ENCODE peak calls at places on chromosome 19, in seven cellular contexts. Y is lower leg skin; M is RWPE1; E is adrenal gland; O is heart right ventricle; S is AG04450; K is CD8-positive, alpha-beta T cell. D is an unnamed sample.
A peak's percentile ranks its signal among the peaks of the same experiment; 100 is the strongest.

GRCh38 chr19:40302224-40303011 is 17.3 kb upstream of the AKT2 start:
- DNase-seq in Y (no peak), E (no peak), K (no peak), M (peak; percentile 23), O (no peak), S (no peak), D (no peak)

GRCh38 chr19:13764101-13764807 is at the start of gene MRI1:
- DNase-seq in O (peak; percentile 83), M (peak; percentile 81), E (peak; percentile 75), Y (peak; percentile 96), S (no peak), K (peak; percentile 36), D (peak; percentile 56)

GRCh38 chr19:49689133-49690072 is at the start of gene ADM5:
- DNase-seq in S (no peak), O (no peak), K (no peak), M (no peak), Y (peak; percentile 91), E (peak; percentile 56), D (no peak)

GRCh38 chr19:43470288-43470687 is 4.9 kb upstream of the LYPD3 start:
- DNase-seq in M (no peak), S (peak; percentile 24), O (no peak), Y (no peak), K (peak; percentile 40), E (no peak), D (no peak)

GRCh38 chr19:41371541-41371940 is 4.8 kb upstream of the TMEM91 start:
- DNase-seq in S (no peak), E (no peak), Y (no peak), O (no peak), K (no peak), M (no peak), D (no peak)

GRCh38 chr19:41192574-41193419 is at the start of gene CYP2S1:
- DNase-seq in E (no peak), M (peak; percentile 59), O (no peak), S (no peak), Y (no peak), K (no peak), D (no peak)

GRCh38 chr19:3108775-3109174 is 14.6 kb downstream of the GNA11 start:
- DNase-seq in M (no peak), K (peak; percentile 60), E (peak; percentile 63), Y (no peak), S (peak; percentile 18), O (peak; percentile 53), D (no peak)

GRCh38 chr19:28130066-28130511 is 1082.9 kb downstream of the UQCRFS1 start:
- DNase-seq in O (no peak), Y (peak; percentile 53), M (no peak), E (no peak), S (no peak), K (no peak), D (no peak)

GRCh38 chr19:37987356-37988332 is 80.6 kb downstream of the SIPA1L3 start:
- DNase-seq in K (no peak), Y (no peak), O (no peak), E (no peak), M (no peak), S (no peak), D (no peak)

GRCh38 chr19:13053761-13054604 is 48.7 kb downstream of the LYL1 start:
- DNase-seq in Y (peak; percentile 97), S (peak; percentile 92), E (peak; percentile 62), O (peak; percentile 95), K (no peak), M (peak; percentile 83), D (no peak)

DNA sequence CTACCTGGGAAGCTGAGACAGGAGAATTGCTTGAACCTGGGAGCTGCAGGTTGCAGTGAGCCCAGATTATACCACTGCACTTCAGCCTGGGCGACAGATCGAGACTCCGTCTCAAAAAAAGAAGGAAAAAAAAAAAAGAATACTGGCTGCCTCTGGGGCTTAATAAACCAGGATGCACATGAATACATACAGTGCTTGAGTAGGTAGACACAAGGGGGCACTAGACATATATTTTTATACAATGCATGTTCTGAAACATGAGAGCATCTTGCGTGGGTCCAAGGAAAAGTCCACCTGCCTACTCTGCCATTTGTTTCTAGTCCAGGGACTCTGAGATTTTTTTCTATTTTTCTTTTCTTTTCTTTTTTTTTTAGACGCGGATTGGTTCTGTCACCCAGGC is 31.2 kb downstream of the KEAP1 start:
- DNase-seq in E (no peak), O (no peak), Y (no peak), M (no peak), K (no peak), S (no peak), D (no peak)
- TF ChIP-seq CTCF in E (no peak), O (peak; percentile 45), Y (no peak), M (peak; percentile 42), K (peak; percentile 29), S (peak; percentile 56), D (peak; percentile 39)

DNA sequence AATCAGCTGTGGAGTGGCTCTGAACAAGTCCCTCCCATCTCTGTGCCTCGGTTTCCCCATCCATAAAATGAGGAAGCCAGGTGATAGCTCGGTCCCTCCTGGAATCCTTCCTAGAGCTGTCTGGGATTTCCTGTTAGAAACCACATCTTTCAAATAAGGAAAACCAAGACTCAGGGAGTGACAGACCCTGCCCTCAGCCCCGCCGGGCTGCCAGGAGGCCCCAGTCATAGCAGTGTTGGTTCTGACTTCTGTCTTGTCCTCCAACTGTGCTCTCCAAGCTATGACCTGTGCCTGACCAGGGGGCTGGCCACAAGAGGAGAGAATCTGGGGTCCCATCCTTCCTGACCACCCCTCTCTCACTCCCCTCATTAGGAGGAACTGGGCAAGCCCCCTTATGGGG is 1.1 kb upstream of the SHD start:
- DNase-seq in O (no peak), K (no peak), S (no peak), Y (no peak), M (no peak), E (no peak), D (no peak)
- TF ChIP-seq CTCF in O (no peak), K (no peak), S (no peak), Y (no peak), M (no peak), E (no peak), D (no peak)

GRCh38 chr19:6736917-6737283 is 480 bp downstream of the GPR108 start:
- DNase-seq in Y (no peak), S (no peak), E (peak; percentile 51), K (no peak), M (no peak), O (no peak), D (no peak)
- TF ChIP-seq CTCF in Y (no peak), S (no peak), E (no peak), K (no peak), M (peak; percentile 18), O (peak; percentile 12), D (peak; percentile 49)

GRCh38 chr19:29367701-29368306 is 154.9 kb upstream of the UQCRFS1 start:
- DNase-seq in S (no peak), M (no peak), E (no peak), O (no peak), Y (no peak), K (no peak), D (no peak)
- TF ChIP-seq CTCF in S (no peak), M (no peak), E (no peak), O (no peak), Y (no peak), K (no peak), D (no peak)

GRCh38 chr19:1650627-1651009 is 1.8 kb downstream of the TCF3 start:
- DNase-seq in K (no peak), S (no peak), E (no peak), M (peak; percentile 9), Y (no peak), O (no peak), D (no peak)

GRCh38 chr19:1648156-1648925 is 4.1 kb downstream of the TCF3 start:
- DNase-seq in E (no peak), K (no peak), O (no peak), Y (no peak), S (no peak), M (no peak), D (no peak)

GRCh38 chr19:1647664-1648155 is 4.7 kb downstream of the TCF3 start:
- DNase-seq in M (no peak), E (no peak), S (no peak), Y (no peak), K (no peak), O (no peak), D (no peak)

GRCh38 chr19:1649706-1650626 is 2.4 kb downstream of the TCF3 start:
- DNase-seq in K (no peak), S (no peak), O (no peak), E (no peak), Y (no peak), M (no peak), D (no peak)

DNA sequence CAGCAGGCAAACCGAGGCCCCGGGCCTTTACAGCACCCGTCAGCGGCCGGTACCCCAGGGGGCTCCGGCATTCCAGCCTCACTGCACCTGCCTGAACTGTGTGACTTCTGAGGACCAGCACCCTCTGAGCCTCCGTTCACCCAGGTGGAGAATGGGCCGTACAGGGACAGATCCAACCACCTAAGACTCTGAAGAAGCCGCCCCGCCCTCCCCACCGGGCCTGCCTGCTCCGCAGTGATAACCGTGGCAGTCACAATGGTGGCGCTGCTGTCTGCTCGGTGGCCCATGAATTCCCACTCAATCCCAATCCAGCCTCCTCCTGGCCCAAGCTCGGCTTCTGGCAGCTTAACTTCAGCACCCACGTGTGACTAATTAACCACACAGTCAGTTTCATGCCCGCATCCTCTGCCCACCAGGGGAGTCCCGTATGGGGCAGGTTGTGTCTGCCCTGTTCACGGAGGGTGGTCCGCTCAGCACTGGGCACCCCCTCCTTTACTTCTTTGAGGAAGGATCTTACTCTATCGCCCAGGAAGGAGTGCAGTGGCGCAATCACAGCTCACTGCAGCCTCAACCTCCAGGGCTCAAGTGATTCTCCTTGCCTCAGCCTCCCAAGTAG is 3.4 kb downstream of the TCF3 start:
- DNase-seq in O (no peak), K (no peak), E (no peak), M (no peak), Y (no peak), S (no peak), D (no peak)
- TF ChIP-seq CTCF in O (no peak), K (no peak), E (no peak), M (no peak), Y (no peak), S (no peak), D (no peak)

GRCh38 chr19:11693505-11694499 is 44.9 kb downstream of the ZNF823 start:
- DNase-seq in S (no peak), Y (no peak), O (no peak), M (peak; percentile 57), K (no peak), E (no peak), D (no peak)
- TF ChIP-seq CTCF in S (no peak), Y (no peak), O (no peak), M (no peak), K (no peak), E (no peak), D (no peak)

DNA sequence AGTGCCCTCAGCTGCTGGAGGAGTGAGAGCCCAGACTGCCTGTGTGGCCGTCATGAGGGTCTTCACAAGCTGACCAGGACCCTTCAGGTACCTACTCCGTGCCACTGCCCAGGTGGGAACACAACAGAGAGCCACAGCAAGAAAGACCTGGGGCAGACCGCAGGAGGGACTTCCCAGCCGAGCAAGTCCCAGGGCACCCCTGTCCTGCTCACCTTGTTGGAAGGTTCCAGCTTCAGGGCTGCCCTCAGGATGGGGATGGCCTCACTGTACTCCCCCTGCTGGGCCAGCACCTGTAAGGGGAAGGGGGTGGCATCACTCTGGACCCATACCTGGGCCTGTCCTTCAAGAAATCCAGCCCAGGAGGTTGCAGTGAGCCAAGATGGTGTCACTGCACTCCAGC is 10.3 kb downstream of the FKBP8 start:
- DNase-seq in K (no peak), E (no peak), M (no peak), S (no peak), Y (no peak), O (no peak), D (no peak)
- TF ChIP-seq CTCF in K (no peak), E (no peak), M (no peak), S (no peak), Y (no peak), O (no peak), D (no peak)